ENCODE peak calls at places on chromosomes 2 and 18, in ten cellular contexts. B is left ventricle myocardium inferior, L is GM12878, G is tibial artery, N is keratinocyte, H is spleen, V is foreskin keratinocyte, J is ovary, M is left lung, W is K562. S is an unnamed sample.

GRCh38 chr2:223176970-223177369 is 125.0 kb downstream of the KCNE4 start:
- DNase-seq in V (no peak), N (no peak), W (no peak), B (no peak), G (no peak), L (no peak), J (no peak), M (no peak), H (no peak), S (no peak)

GRCh38 chr2:72942881-72943418 is 25.6 kb downstream of the EMX1 start:
- DNase-seq in J (no peak), M (peak), B (no peak), W (no peak), H (no peak), V (no peak), L (no peak), G (no peak), N (no peak), S (no peak)

GRCh38 chr2:211879323-211879722 is 659.3 kb downstream of the ERBB4 start:
- DNase-seq in V (no peak), M (no peak), W (no peak), N (no peak), H (no peak), G (no peak), J (no peak), B (no peak), L (no peak), S (no peak)

GRCh38 chr2:27715318-27716165 is 51.9 kb downstream of the SLC4A1AP start:
- DNase-seq in M (peak), V (no peak), H (no peak), J (peak), G (peak), L (no peak), W (no peak), N (no peak), B (peak), S (no peak)

GRCh38 chr2:190976521-190976920 is 37.5 kb downstream of the STAT1 start:
- DNase-seq in J (no peak), W (no peak), N (no peak), H (no peak), L (no peak), M (no peak), B (no peak), G (no peak), V (no peak), S (no peak)

GRCh38 chr2:118089015-118089800 is 937 bp downstream of the INSIG2 start:
- DNase-seq in N (no peak), J (peak), L (no peak), B (no peak), W (peak), M (peak), G (no peak), V (peak), H (no peak), S (peak)

GRCh38 chr2:85933753-85934594 is 45.2 kb upstream of the ST3GAL5 start:
- DNase-seq in N (no peak), V (peak), J (no peak), H (no peak), M (no peak), L (no peak), W (peak), B (no peak), G (no peak), S (no peak)

GRCh38 chr2:213934560-213934959 is 476.3 kb upstream of the VWC2L start:
- DNase-seq in B (no peak), J (no peak), M (no peak), W (peak), H (no peak), V (no peak), N (no peak), G (no peak), L (peak), S (peak)

GRCh38 chr2:100392715-100393114 is 24.8 kb downstream of the CHST10 start:
- DNase-seq in L (no peak), B (no peak), J (no peak), N (no peak), G (peak), V (no peak), M (no peak), W (no peak), H (peak), S (no peak)

GRCh38 chr18:28793911-28794310 is 617.0 kb upstream of the CDH2 start:
- DNase-seq in M (no peak), J (no peak), G (no peak), L (no peak), W (no peak), B (no peak), H (no peak), N (no peak), V (no peak), S (no peak)

GRCh38 chr2:9630001-9630749 is 622 bp downstream of the YWHAQ start:
- DNase-seq in L (no peak), N (no peak), W (peak), M (peak), G (peak), J (peak), B (peak), H (peak), V (peak), S (peak)

GRCh38 chr2:120305296-120305695 is 40.6 kb upstream of the INHBB start:
- DNase-seq in M (no peak), B (no peak), J (no peak), N (no peak), G (no peak), W (peak), L (no peak), H (no peak), V (no peak), S (no peak)

GRCh38 chr2:74429487-74430451 is 8.2 kb downstream of the WDR54 start:
- DNase-seq in B (no peak), V (no peak), L (no peak), J (no peak), H (peak), M (no peak), W (no peak), G (no peak), N (no peak), S (no peak)

GRCh38 chr2:138829326-138829725 is 49.1 kb upstream of the NXPH2 start:
- DNase-seq in G (no peak), H (no peak), M (no peak), B (no peak), N (no peak), J (peak), L (no peak), W (peak), V (no peak), S (peak)

GRCh38 chr18:2448565-2449151 is 122.6 kb downstream of the METTL4 start:
- DNase-seq in W (no peak), H (no peak), V (no peak), M (no peak), J (no peak), N (no peak), G (no peak), L (no peak), B (no peak), S (no peak)

GRCh38 chr2:193518061-193518817 is 1323.5 kb upstream of the TMEFF2 start:
- DNase-seq in H (no peak), W (no peak), V (peak), L (no peak), B (no peak), G (no peak), N (no peak), M (no peak), J (no peak), S (peak)

GRCh38 chr2:136127356-136127755 is 9.4 kb upstream of the CXCR4 start:
- DNase-seq in M (no peak), J (no peak), W (no peak), H (no peak), N (no peak), L (no peak), B (no peak), V (no peak), G (no peak), S (no peak)

GRCh38 chr2:16130906-16131400 is 190.6 kb downstream of the MYCN start:
- DNase-seq in M (no peak), V (no peak), H (no peak), W (no peak), B (no peak), N (no peak), J (no peak), G (no peak), L (no peak), S (no peak)

GRCh38 chr2:179991344-179991743 is 15.8 kb downstream of the CWC22 start:
- DNase-seq in J (no peak), W (peak), L (no peak), G (no peak), V (no peak), H (no peak), M (no peak), B (no peak), N (no peak), S (no peak)

GRCh38 chr18:47731276-47731675 is 199.2 kb downstream of the SMAD2 start:
- DNase-seq in B (no peak), M (no peak), L (no peak), H (peak), N (no peak), J (no peak), W (no peak), V (no peak), G (peak), S (no peak)

GRCh38 chr2:151849413-151850010 is 21.3 kb upstream of the ARL5A start:
- DNase-seq in V (no peak), L (no peak), W (no peak), B (no peak), G (no peak), N (no peak), J (no peak), M (no peak), H (no peak), S (no peak)

GRCh38 chr2:11473604-11474440 is 7.9 kb upstream of the E2F6 start:
- DNase-seq in N (no peak), L (no peak), H (no peak), V (no peak), W (no peak), G (no peak), J (no peak), B (no peak), M (no peak), S (no peak)

GRCh38 chr2:84894758-84895520 is 10.5 kb upstream of the TMSB10 start:
- DNase-seq in M (no peak), L (no peak), H (no peak), J (no peak), N (no peak), W (no peak), B (no peak), G (no peak), V (no peak), S (no peak)

GRCh38 chr18:46133534-46133933 is 29.3 kb downstream of the HAUS1 start:
- DNase-seq in M (no peak), J (no peak), B (no peak), H (no peak), N (no peak), L (no peak), V (no peak), G (no peak), W (no peak), S (no peak)

GRCh38 chr2:36044389-36044788 is 311.2 kb upstream of the CRIM1 start:
- DNase-seq in G (no peak), H (no peak), V (no peak), N (no peak), B (no peak), L (no peak), J (no peak), W (no peak), M (no peak), S (no peak)

GRCh38 chr18:74803769-74804168 is 206.1 kb downstream of the ZNF407 start:
- DNase-seq in L (no peak), W (no peak), B (no peak), J (no peak), M (no peak), G (no peak), N (no peak), H (no peak), V (no peak), S (no peak)

GRCh38 chr2:70935468-70936164 is at the start of gene ATP6V1B1:
- DNase-seq in V (no peak), M (no peak), B (no peak), G (peak), L (no peak), J (no peak), H (no peak), N (no peak), W (no peak), S (no peak)

DNA sequence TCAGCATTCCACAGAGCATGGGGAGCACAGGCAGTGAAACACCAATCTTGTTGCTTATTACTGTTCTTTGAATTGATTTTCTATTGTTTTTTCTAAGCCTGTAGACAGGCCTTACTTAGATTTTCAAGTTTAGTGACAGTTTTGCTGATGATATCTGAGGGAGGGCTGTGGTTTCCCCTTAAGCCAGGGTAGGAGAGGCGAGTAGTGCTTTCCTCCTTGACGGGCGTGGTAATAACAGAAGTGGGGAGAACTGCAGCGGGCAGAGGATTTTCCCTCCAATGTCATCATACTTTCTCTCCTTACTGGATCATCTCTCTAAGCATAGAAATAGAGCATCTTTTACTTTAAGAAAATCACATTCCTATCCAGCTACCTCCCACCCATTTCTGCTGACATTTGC is 314.4 kb downstream of the ALK start:
- DNase-seq in L (no peak), B (no peak), J (no peak), V (no peak), W (no peak), N (no peak), M (no peak), G (no peak), H (no peak), S (no peak)
- TF ChIP-seq CTCF in L (no peak), B (no peak), J (no peak), V (no peak), W (no peak), N (no peak), M (no peak), G (no peak), H (no peak), S (no peak)

GRCh38 chr18:9096698-9097097 is 5.8 kb upstream of the NDUFV2 start:
- DNase-seq in W (no peak), G (no peak), N (no peak), J (no peak), M (no peak), H (no peak), V (no peak), L (no peak), B (no peak), S (no peak)

GRCh38 chr18:9094307-9095226 is 7.9 kb upstream of the NDUFV2 start:
- DNase-seq in V (no peak), J (no peak), B (no peak), N (no peak), L (no peak), G (no peak), W (peak), M (no peak), H (no peak), S (peak)

GRCh38 chr18:9097349-9097748 is 5.2 kb upstream of the NDUFV2 start:
- DNase-seq in M (no peak), W (no peak), H (no peak), L (no peak), V (peak), B (no peak), N (no peak), J (no peak), G (no peak), S (no peak)

GRCh38 chr18:9095297-9096012 is 7.0 kb upstream of the NDUFV2 start:
- DNase-seq in W (peak), L (peak), J (no peak), H (no peak), N (no peak), M (no peak), G (no peak), V (no peak), B (no peak), S (no peak)

GRCh38 chr18:9096013-9096383 is 6.5 kb upstream of the NDUFV2 start:
- DNase-seq in M (no peak), H (no peak), G (no peak), B (no peak), J (no peak), V (no peak), L (no peak), N (no peak), W (no peak), S (no peak)
- H3K27ac ChIP-seq in M (no peak), H (peak), G (no peak), B (no peak), J (no peak), V (no peak), L (peak), N (no peak), W (peak), S (no peak)

GRCh38 chr2:231563378-231563961 is 29.2 kb upstream of the TEX44 start:
- DNase-seq in H (no peak), J (peak), G (no peak), W (peak), B (peak), L (no peak), N (peak), M (peak), V (no peak), S (peak)
- TF ChIP-seq CTCF in H (peak), J (no peak), G (peak), W (peak), B (peak), L (peak), N (peak), M (peak), V (peak), S (peak)

GRCh38 chr2:60503923-60504514 is 49.4 kb downstream of the BCL11A start:
- DNase-seq in L (no peak), G (no peak), V (no peak), B (no peak), J (no peak), M (no peak), W (no peak), H (no peak), N (peak), S (no peak)
- H3K27ac ChIP-seq in L (no peak), G (no peak), V (no peak), B (peak), J (no peak), M (no peak), W (no peak), H (peak), N (no peak), S (no peak)

GRCh38 chr18:13101659-13101992 is 110.5 kb downstream of the CEP192 start:
- DNase-seq in N (no peak), M (no peak), V (no peak), B (no peak), H (no peak), L (no peak), J (no peak), G (no peak), W (no peak), S (no peak)
- TF ChIP-seq CTCF in N (no peak), M (no peak), V (no peak), B (no peak), H (no peak), L (no peak), J (no peak), G (no peak), W (no peak), S (no peak)

S was measured in RWPE1.